ENCODE peak calls at places on chromosomes 12 and 14, in eight cellular contexts. X is fibroblast of lung, T is colonic mucosa, W is mammary epithelial cell, J is coronary artery, I is right atrium auricular region, K is left lung, B is GM13977. A is an unnamed sample.
A peak's percentile ranks its signal among the peaks of the same experiment; 100 is the strongest.

GRCh38 chr12:49808686-49809368 is 19.4 kb downstream of the NCKAP5L start:
- DNase-seq in J (no peak), X (no peak), W (no peak), K (no peak), T (no peak), B (no peak), I (no peak), A (no peak)

GRCh38 chr12:89707623-89707991 is 1.0 kb downstream of the ATP2B1 start:
- DNase-seq in J (no peak), W (peak; percentile 14), X (no peak), I (no peak), B (peak; percentile 30), K (peak; percentile 44), T (peak; percentile 35), A (no peak)

GRCh38 chr12:102300824-102301461 is 103.3 kb upstream of the PMCH start:
- DNase-seq in K (no peak), J (no peak), X (peak; percentile 77), I (no peak), B (peak; percentile 43), W (peak; percentile 63), T (no peak), A (peak; percentile 58)

GRCh38 chr12:94305293-94305957 is 154.2 kb downstream of the CEP83 start:
- DNase-seq in J (no peak), K (no peak), T (no peak), W (no peak), I (no peak), X (peak; percentile 77), B (no peak), A (no peak)

GRCh38 chr12:89662623-89663022 is 46.0 kb downstream of the ATP2B1 start:
- DNase-seq in W (no peak), X (peak; percentile 22), I (no peak), B (no peak), J (no peak), K (no peak), T (no peak), A (no peak)

GRCh38 chr12:55044135-55044534 is 24.4 kb downstream of the NEUROD4 start:
- DNase-seq in K (no peak), X (no peak), I (no peak), J (no peak), T (no peak), W (no peak), B (no peak), A (no peak)

GRCh38 chr14:75259946-75260545 is 18.6 kb upstream of the FOS start:
- DNase-seq in I (no peak), X (no peak), K (no peak), B (no peak), J (no peak), W (peak; percentile 69), T (no peak), A (no peak)

GRCh38 chr14:56181666-56182065 is 63.5 kb downstream of the PELI2 start:
- DNase-seq in B (no peak), J (no peak), I (no peak), T (no peak), X (no peak), W (no peak), K (no peak), A (no peak)

GRCh38 chr14:104650057-104650980 is 39.1 kb upstream of the INF2 start:
- DNase-seq in J (no peak), I (no peak), T (peak; percentile 72), W (no peak), X (peak; percentile 48), B (peak; percentile 92), K (peak; percentile 27), A (peak; percentile 93)

GRCh38 chr12:87670448-87670847 is 358.8 kb downstream of the C12orf50 start:
- DNase-seq in I (no peak), K (no peak), X (no peak), T (no peak), W (no peak), J (no peak), B (no peak), A (no peak)

GRCh38 chr14:104802120-104802912 is 1.4 kb downstream of the ZBTB42 start:
- DNase-seq in I (no peak), X (no peak), B (no peak), K (no peak), W (no peak), J (no peak), T (no peak), A (no peak)

GRCh38 chr12:95574799-95575452 is 23.6 kb upstream of the USP44 start:
- DNase-seq in T (no peak), J (no peak), B (no peak), I (no peak), X (peak; percentile 57), K (no peak), W (peak; percentile 34), A (no peak)

GRCh38 chr12:103729499-103729898 is 111.5 kb downstream of the NT5DC3 start:
- DNase-seq in W (peak; percentile 27), X (no peak), K (no peak), I (no peak), B (no peak), T (no peak), J (no peak), A (no peak)

GRCh38 chr12:47744005-47744651 is 14.6 kb downstream of the RAPGEF3 start:
- DNase-seq in X (no peak), B (peak; percentile 59), J (no peak), K (peak; percentile 59), T (peak; percentile 80), W (peak; percentile 73), I (no peak), A (peak; percentile 54)

GRCh38 chr12:91877022-91877421 is 268.6 kb downstream of the BTG1 start:
- DNase-seq in K (peak; percentile 76), W (no peak), T (peak; percentile 43), X (peak; percentile 41), J (no peak), B (no peak), I (no peak), A (peak; percentile 28)

DNA sequence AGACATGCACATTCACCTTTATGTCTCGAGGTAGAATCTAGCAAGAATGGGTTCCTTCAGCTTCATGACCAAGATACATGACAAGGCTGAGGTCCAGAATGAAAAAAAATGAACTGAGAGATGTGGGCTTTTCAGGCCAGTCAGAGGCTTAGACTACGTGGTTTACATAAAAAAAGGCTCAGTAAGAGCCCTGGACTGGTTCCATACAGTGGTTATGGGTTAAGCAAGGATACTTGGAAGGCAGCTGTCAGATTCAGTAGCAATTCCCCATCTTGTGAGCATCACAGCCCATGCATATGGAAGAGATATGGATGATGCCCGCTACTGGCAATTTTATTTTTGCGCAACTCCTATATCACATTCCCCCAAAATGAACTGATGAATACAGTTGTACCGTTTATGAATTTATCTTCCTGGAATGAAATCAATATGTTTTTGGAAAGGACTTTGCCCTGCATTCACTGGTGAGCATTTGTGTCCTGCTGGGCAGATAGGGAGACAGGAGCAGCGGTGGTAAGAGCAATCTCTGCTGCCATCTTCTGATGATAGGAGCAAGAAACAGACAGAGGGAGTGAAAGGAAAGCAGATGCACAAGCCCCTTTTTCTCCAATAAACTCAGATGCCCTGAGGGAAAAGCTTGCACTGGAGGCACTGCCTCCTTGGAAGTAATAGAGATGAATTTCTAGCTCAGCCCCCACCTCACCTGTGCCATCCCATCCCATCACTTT is 280.4 kb downstream of the GALC start:
- DNase-seq in J (no peak), T (no peak), K (no peak), X (no peak), I (no peak), W (no peak), B (no peak), A (no peak)
- TF ChIP-seq CTCF in J (no peak), T (no peak), K (no peak), X (no peak), I (no peak), W (no peak), B (no peak), A (no peak)

GRCh38 chr12:19778822-19779221 is 339.5 kb downstream of the AEBP2 start:
- DNase-seq in X (no peak), J (no peak), B (no peak), T (no peak), W (no peak), I (no peak), K (no peak), A (no peak)

GRCh38 chr12:19778111-19778688 is 338.9 kb downstream of the AEBP2 start:
- DNase-seq in T (no peak), J (no peak), X (peak; percentile 34), K (no peak), B (no peak), W (no peak), I (no peak), A (no peak)

GRCh38 chr12:19783547-19784444 is 344.5 kb downstream of the AEBP2 start:
- DNase-seq in X (no peak), K (no peak), I (no peak), W (no peak), J (no peak), B (no peak), T (no peak), A (no peak)

GRCh38 chr12:19780460-19780859 is 341.2 kb downstream of the AEBP2 start:
- DNase-seq in T (no peak), B (no peak), I (no peak), X (no peak), J (no peak), K (no peak), W (no peak), A (no peak)

DNA sequence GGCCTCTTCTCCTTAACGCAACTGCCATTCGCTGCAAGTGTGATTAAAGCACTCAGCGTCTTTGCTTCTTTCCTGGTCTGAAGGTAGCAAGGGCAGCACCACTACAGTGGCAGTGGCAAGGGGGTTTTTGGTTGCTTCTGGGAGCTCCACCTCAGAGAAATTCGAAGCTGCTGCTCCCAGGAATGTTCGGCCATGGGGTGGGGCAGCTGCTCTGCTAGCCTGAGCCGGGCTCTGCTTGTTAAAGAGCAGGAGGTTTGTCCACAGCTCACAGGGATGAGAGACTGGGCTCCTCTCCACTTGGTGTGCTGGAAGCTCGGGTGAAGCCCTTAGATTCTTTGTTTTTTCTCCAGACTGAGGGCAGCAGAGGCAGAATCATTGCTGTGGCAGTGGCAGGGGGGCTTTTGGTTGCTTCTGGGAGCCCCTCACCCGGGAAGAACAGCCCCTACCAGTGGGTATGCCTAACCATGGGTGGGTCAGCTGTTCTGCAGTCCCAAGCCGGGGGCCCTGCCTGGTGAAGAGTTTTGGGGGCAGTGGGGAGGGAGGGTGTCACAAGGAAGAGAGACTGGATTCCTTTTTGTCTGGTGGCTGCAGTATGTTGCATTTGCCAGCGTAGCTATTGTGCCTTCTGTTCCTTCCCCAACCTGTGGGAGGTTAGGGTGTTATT is 340.2 kb downstream of the AEBP2 start:
- DNase-seq in J (no peak), I (no peak), K (no peak), X (no peak), T (no peak), B (no peak), W (no peak), A (no peak)
- TF ChIP-seq CTCF in J (no peak), I (peak; percentile 41), K (no peak), X (no peak), T (no peak), B (no peak), W (no peak), A (no peak)

DNA sequence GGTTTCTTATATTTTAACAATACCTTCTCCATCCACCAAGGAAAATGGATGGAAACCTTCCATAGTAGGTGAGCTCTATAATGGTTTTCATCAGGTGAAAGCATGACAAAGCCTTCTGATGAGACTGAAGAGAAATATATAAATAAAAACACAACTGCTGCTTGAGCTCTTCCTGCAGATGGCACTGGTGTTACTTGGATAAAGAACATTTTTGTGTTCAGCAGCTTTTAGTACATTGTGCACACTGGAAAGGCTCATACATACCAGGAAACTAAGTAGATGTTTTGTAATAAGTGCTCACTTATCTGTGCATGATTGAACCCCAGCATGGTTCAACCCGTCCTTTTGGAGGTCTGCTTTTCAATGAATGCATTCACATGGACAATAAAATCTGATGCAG is 357.3 kb upstream of the MIS18BP1 start:
- DNase-seq in X (peak; percentile 1), T (no peak), I (no peak), W (peak; percentile 33), J (no peak), K (no peak), B (no peak), A (no peak)
- TF ChIP-seq CTCF in X (no peak), T (peak; percentile 24), I (no peak), W (peak; percentile 45), J (no peak), K (no peak), B (no peak), A (no peak)

GRCh38 chr12:83527700-83528281 is 841.1 kb downstream of the TMTC2 start:
- DNase-seq in B (no peak), J (no peak), K (no peak), I (no peak), W (no peak), T (no peak), X (no peak), A (no peak)
- TF ChIP-seq CTCF in B (no peak), J (no peak), K (no peak), I (no peak), W (no peak), T (no peak), X (no peak), A (no peak)